ENCODE peak calls at places on chromosomes 3 and 15, in eight cellular contexts. One of them, this sample, is unnamed.

GRCh38 chr3:71779674-71780377 is 5.1 kb downstream of the PROK2 start:
- DNase-seq in HFFc6: no peak
- DNase-seq in A549: no peak
- DNase-seq in H4: peak
- DNase-seq in NCI-H1694 treated with DMSO at 0.1 percent for 48 hours: peak
- DNase-seq in K562: peak
- DNase-seq in mucosa of gallbladder: no peak
- DNase-seq in heart right ventricle: no peak
- DNase-seq in this sample: no peak

GRCh38 chr3:128550471-128551126 is 57.6 kb upstream of the GATA2 start:
- DNase-seq in HFFc6: no peak
- DNase-seq in A549: no peak
- DNase-seq in H4: no peak
- DNase-seq in NCI-H1694 treated with DMSO at 0.1 percent for 48 hours: no peak
- DNase-seq in K562: no peak
- DNase-seq in mucosa of gallbladder: no peak
- DNase-seq in heart right ventricle: no peak
- DNase-seq in this sample: peak

GRCh38 chr3:114293846-114294245 is at the start of gene TIGIT:
- DNase-seq in HFFc6: no peak
- DNase-seq in A549: no peak
- DNase-seq in H4: no peak
- DNase-seq in NCI-H1694 treated with DMSO at 0.1 percent for 48 hours: no peak
- DNase-seq in K562: no peak
- DNase-seq in mucosa of gallbladder: no peak
- DNase-seq in heart right ventricle: no peak
- DNase-seq in this sample: no peak

GRCh38 chr15:49135893-49136292 is 19.5 kb downstream of the COPS2 start:
- DNase-seq in HFFc6: peak
- DNase-seq in A549: no peak
- DNase-seq in H4: no peak
- DNase-seq in NCI-H1694 treated with DMSO at 0.1 percent for 48 hours: no peak
- DNase-seq in K562: no peak
- DNase-seq in mucosa of gallbladder: no peak
- DNase-seq in heart right ventricle: no peak
- DNase-seq in this sample: no peak

GRCh38 chr3:143360244-143360643 is 240.7 kb downstream of the CHST2 start:
- DNase-seq in HFFc6: no peak
- DNase-seq in A549: no peak
- DNase-seq in H4: no peak
- DNase-seq in NCI-H1694 treated with DMSO at 0.1 percent for 48 hours: no peak
- DNase-seq in K562: no peak
- DNase-seq in mucosa of gallbladder: no peak
- DNase-seq in heart right ventricle: no peak
- DNase-seq in this sample: no peak

GRCh38 chr3:14148041-14148985 is 23.5 kb downstream of the TMEM43 start:
- DNase-seq in HFFc6: no peak
- DNase-seq in A549: no peak
- DNase-seq in H4: no peak
- DNase-seq in NCI-H1694 treated with DMSO at 0.1 percent for 48 hours: no peak
- DNase-seq in K562: no peak
- DNase-seq in mucosa of gallbladder: no peak
- DNase-seq in heart right ventricle: no peak
- DNase-seq in this sample: no peak

GRCh38 chr3:14274999-14275961 is 96.7 kb downstream of the LSM3 start:
- DNase-seq in HFFc6: no peak
- DNase-seq in A549: no peak
- DNase-seq in H4: peak
- DNase-seq in NCI-H1694 treated with DMSO at 0.1 percent for 48 hours: peak
- DNase-seq in K562: peak
- DNase-seq in mucosa of gallbladder: no peak
- DNase-seq in heart right ventricle: no peak
- DNase-seq in this sample: peak

GRCh38 chr3:27721717-27722564 is at the start of gene EOMES:
- DNase-seq in HFFc6: no peak
- DNase-seq in A549: peak
- DNase-seq in H4: peak
- DNase-seq in NCI-H1694 treated with DMSO at 0.1 percent for 48 hours: peak
- DNase-seq in K562: no peak
- DNase-seq in mucosa of gallbladder: no peak
- DNase-seq in heart right ventricle: no peak
- DNase-seq in this sample: peak

GRCh38 chr3:4343258-4343657 is 40.1 kb downstream of the SETMAR start:
- DNase-seq in HFFc6: peak
- DNase-seq in A549: no peak
- DNase-seq in H4: peak
- DNase-seq in NCI-H1694 treated with DMSO at 0.1 percent for 48 hours: no peak
- DNase-seq in K562: peak
- DNase-seq in mucosa of gallbladder: no peak
- DNase-seq in heart right ventricle: no peak
- DNase-seq in this sample: no peak

GRCh38 chr15:74727727-74728126 is 2.4 kb upstream of the CYP1A1 start:
- DNase-seq in HFFc6: no peak
- DNase-seq in A549: no peak
- DNase-seq in H4: no peak
- DNase-seq in NCI-H1694 treated with DMSO at 0.1 percent for 48 hours: no peak
- DNase-seq in K562: no peak
- DNase-seq in mucosa of gallbladder: no peak
- DNase-seq in heart right ventricle: peak
- DNase-seq in this sample: no peak

GRCh38 chr15:71411538-71412482 is 296.5 kb downstream of the THSD4 start:
- DNase-seq in HFFc6: no peak
- DNase-seq in A549: peak
- DNase-seq in H4: peak
- DNase-seq in NCI-H1694 treated with DMSO at 0.1 percent for 48 hours: no peak
- DNase-seq in K562: no peak
- DNase-seq in mucosa of gallbladder: peak
- DNase-seq in heart right ventricle: no peak
- DNase-seq in this sample: no peak

GRCh38 chr3:4686619-4687018 is 193.5 kb downstream of the ITPR1 start:
- DNase-seq in HFFc6: no peak
- DNase-seq in A549: no peak
- DNase-seq in H4: no peak
- DNase-seq in NCI-H1694 treated with DMSO at 0.1 percent for 48 hours: no peak
- DNase-seq in K562: no peak
- DNase-seq in mucosa of gallbladder: no peak
- DNase-seq in heart right ventricle: no peak
- DNase-seq in this sample: no peak

GRCh38 chr15:51622269-51623180 is at the start of gene DMXL2:
- DNase-seq in HFFc6: peak
- DNase-seq in A549: peak
- DNase-seq in H4: peak
- DNase-seq in NCI-H1694 treated with DMSO at 0.1 percent for 48 hours: peak
- DNase-seq in K562: peak
- DNase-seq in mucosa of gallbladder: peak
- DNase-seq in heart right ventricle: peak
- DNase-seq in this sample: peak

GRCh38 chr15:66718220-66718988 is 16.4 kb downstream of the SMAD6 start:
- DNase-seq in HFFc6: no peak
- DNase-seq in A549: no peak
- DNase-seq in H4: no peak
- DNase-seq in NCI-H1694 treated with DMSO at 0.1 percent for 48 hours: no peak
- DNase-seq in K562: no peak
- DNase-seq in mucosa of gallbladder: no peak
- DNase-seq in heart right ventricle: no peak
- DNase-seq in this sample: no peak

GRCh38 chr3:8632402-8633237 is 12.0 kb downstream of the SSUH2 start:
- DNase-seq in HFFc6: no peak
- DNase-seq in A549: no peak
- DNase-seq in H4: no peak
- DNase-seq in NCI-H1694 treated with DMSO at 0.1 percent for 48 hours: no peak
- DNase-seq in K562: no peak
- DNase-seq in mucosa of gallbladder: no peak
- DNase-seq in heart right ventricle: no peak
- DNase-seq in this sample: no peak

GRCh38 chr15:80512729-80513670 is 108.8 kb downstream of the ARNT2 start:
- DNase-seq in HFFc6: no peak
- DNase-seq in A549: no peak
- DNase-seq in H4: peak
- DNase-seq in NCI-H1694 treated with DMSO at 0.1 percent for 48 hours: no peak
- DNase-seq in K562: no peak
- DNase-seq in mucosa of gallbladder: no peak
- DNase-seq in heart right ventricle: peak
- DNase-seq in this sample: peak

GRCh38 chr3:179279294-179279693 is 28.4 kb upstream of the KCNMB3 start:
- DNase-seq in HFFc6: no peak
- DNase-seq in A549: no peak
- DNase-seq in H4: no peak
- DNase-seq in NCI-H1694 treated with DMSO at 0.1 percent for 48 hours: no peak
- DNase-seq in K562: no peak
- DNase-seq in mucosa of gallbladder: no peak
- DNase-seq in heart right ventricle: no peak
- DNase-seq in this sample: no peak

GRCh38 chr3:68428495-68428894 is 503.9 kb downstream of the TAFA4 start:
- DNase-seq in HFFc6: no peak
- DNase-seq in A549: no peak
- DNase-seq in H4: no peak
- DNase-seq in NCI-H1694 treated with DMSO at 0.1 percent for 48 hours: no peak
- DNase-seq in K562: no peak
- DNase-seq in mucosa of gallbladder: no peak
- DNase-seq in heart right ventricle: no peak
- DNase-seq in this sample: no peak

GRCh38 chr3:144665567-144666053 is 694.0 kb downstream of the DIPK2A start:
- DNase-seq in HFFc6: no peak
- DNase-seq in A549: no peak
- DNase-seq in H4: no peak
- DNase-seq in NCI-H1694 treated with DMSO at 0.1 percent for 48 hours: no peak
- DNase-seq in K562: no peak
- DNase-seq in mucosa of gallbladder: no peak
- DNase-seq in heart right ventricle: no peak
- DNase-seq in this sample: no peak

GRCh38 chr15:69089258-69089657 is 71.2 kb upstream of the GLCE start:
- DNase-seq in HFFc6: no peak
- DNase-seq in A549: no peak
- DNase-seq in H4: no peak
- DNase-seq in NCI-H1694 treated with DMSO at 0.1 percent for 48 hours: no peak
- DNase-seq in K562: no peak
- DNase-seq in mucosa of gallbladder: no peak
- DNase-seq in heart right ventricle: no peak
- DNase-seq in this sample: no peak

GRCh38 chr3:62149962-62150361 is 223.4 kb downstream of the FEZF2 start:
- DNase-seq in HFFc6: peak
- DNase-seq in A549: no peak
- DNase-seq in H4: no peak
- DNase-seq in NCI-H1694 treated with DMSO at 0.1 percent for 48 hours: no peak
- DNase-seq in K562: no peak
- DNase-seq in mucosa of gallbladder: no peak
- DNase-seq in heart right ventricle: no peak
- DNase-seq in this sample: no peak

GRCh38 chr3:66586853-66587252 is 86.0 kb upstream of the LRIG1 start:
- DNase-seq in HFFc6: no peak
- DNase-seq in A549: no peak
- DNase-seq in H4: no peak
- DNase-seq in NCI-H1694 treated with DMSO at 0.1 percent for 48 hours: no peak
- DNase-seq in K562: no peak
- DNase-seq in mucosa of gallbladder: no peak
- DNase-seq in heart right ventricle: no peak
- DNase-seq in this sample: no peak

GRCh38 chr3:12444582-12445468 is 39.5 kb upstream of the TSEN2 start:
- DNase-seq in HFFc6: no peak
- DNase-seq in A549: peak
- DNase-seq in H4: peak
- DNase-seq in NCI-H1694 treated with DMSO at 0.1 percent for 48 hours: no peak
- DNase-seq in K562: no peak
- DNase-seq in mucosa of gallbladder: peak
- DNase-seq in heart right ventricle: no peak
- DNase-seq in this sample: no peak

GRCh38 chr3:174462908-174463307 is 396.2 kb upstream of the NAALADL2 start:
- DNase-seq in HFFc6: no peak
- DNase-seq in A549: no peak
- DNase-seq in H4: no peak
- DNase-seq in NCI-H1694 treated with DMSO at 0.1 percent for 48 hours: no peak
- DNase-seq in K562: no peak
- DNase-seq in mucosa of gallbladder: no peak
- DNase-seq in heart right ventricle: no peak
- DNase-seq in this sample: no peak

GRCh38 chr3:187922704-187923393 is 177.6 kb upstream of the BCL6 start:
- DNase-seq in HFFc6: peak
- DNase-seq in A549: no peak
- DNase-seq in H4: peak
- DNase-seq in NCI-H1694 treated with DMSO at 0.1 percent for 48 hours: no peak
- DNase-seq in K562: no peak
- DNase-seq in mucosa of gallbladder: no peak
- DNase-seq in heart right ventricle: no peak
- DNase-seq in this sample: no peak

GRCh38 chr3:123226549-123226948 is 24.8 kb downstream of the SEC22A start:
- DNase-seq in HFFc6: no peak
- DNase-seq in A549: no peak
- DNase-seq in H4: no peak
- DNase-seq in NCI-H1694 treated with DMSO at 0.1 percent for 48 hours: no peak
- DNase-seq in K562: no peak
- DNase-seq in mucosa of gallbladder: no peak
- DNase-seq in heart right ventricle: no peak
- DNase-seq in this sample: no peak

GRCh38 chr3:33054100-33055097 is 42.5 kb downstream of the GLB1 start:
- DNase-seq in HFFc6: no peak
- DNase-seq in A549: no peak
- DNase-seq in H4: no peak
- DNase-seq in NCI-H1694 treated with DMSO at 0.1 percent for 48 hours: no peak
- DNase-seq in K562: peak
- DNase-seq in mucosa of gallbladder: no peak
- DNase-seq in heart right ventricle: no peak
- DNase-seq in this sample: no peak

GRCh38 chr3:10142707-10143560 is 1.4 kb downstream of the VHL start:
- DNase-seq in HFFc6: no peak
- DNase-seq in A549: peak
- DNase-seq in H4: no peak
- DNase-seq in NCI-H1694 treated with DMSO at 0.1 percent for 48 hours: no peak
- DNase-seq in K562: peak
- DNase-seq in mucosa of gallbladder: no peak
- DNase-seq in heart right ventricle: no peak
- DNase-seq in this sample: peak